ENCODE peak calls at places on chromosome 15, in nine cellular contexts. F is mammary epithelial cell; L is CD4-positive, alpha-beta T cell; S is HFFc6; P is K562; X is CD8-positive, alpha-beta T cell; D is transverse colon; U is neural progenitor cell; M is tibial artery. Z is an unnamed sample.

GRCh38 chr15:64004582-64004981 is 41.7 kb downstream of the DAPK2 start:
- DNase-seq in U (no peak), L (no peak), M (no peak), S (peak), F (peak), P (peak), X (no peak), D (peak), Z (no peak)

GRCh38 chr15:100861511-100861991 is 18.1 kb upstream of the ALDH1A3 start:
- DNase-seq in L (no peak), F (no peak), D (peak), M (no peak), U (peak), P (no peak), S (no peak), X (no peak), Z (no peak)

GRCh38 chr15:92612891-92613290 is 42.7 kb downstream of the FAM174B start:
- DNase-seq in U (no peak), F (no peak), L (no peak), S (no peak), D (no peak), P (no peak), M (peak), X (no peak), Z (no peak)

GRCh38 chr15:71082803-71083202 is 32.5 kb upstream of the THSD4 start:
- DNase-seq in L (no peak), X (no peak), U (no peak), F (no peak), D (no peak), S (no peak), M (peak), P (no peak), Z (no peak)

GRCh38 chr15:92666780-92667179 is 11.2 kb upstream of the FAM174B start:
- DNase-seq in X (no peak), P (no peak), D (peak), U (no peak), S (no peak), L (no peak), F (no peak), M (peak), Z (no peak)

GRCh38 chr15:32029409-32029861 is 880 bp upstream of the CHRNA7 start:
- DNase-seq in S (no peak), U (peak), D (peak), F (no peak), X (no peak), L (no peak), P (no peak), M (no peak), Z (peak)

GRCh38 chr15:23467110-23467600 is 20.1 kb upstream of the GOLGA6L2 start:
- DNase-seq in D (no peak), S (peak), F (peak), L (no peak), M (no peak), P (peak), X (no peak), U (peak), Z (no peak)

GRCh38 chr15:66085128-66085527 is 168.4 kb downstream of the MEGF11 start:
- DNase-seq in M (no peak), X (no peak), F (no peak), S (no peak), U (no peak), L (no peak), P (peak), D (no peak), Z (no peak)

GRCh38 chr15:62404194-62404985 is 239.3 kb upstream of the C2CD4B start:
- DNase-seq in U (no peak), X (no peak), F (no peak), L (no peak), M (no peak), P (no peak), D (no peak), S (no peak), Z (no peak)

GRCh38 chr15:70339551-70340517 is 242.1 kb upstream of the TLE3 start:
- DNase-seq in F (no peak), M (no peak), L (no peak), D (no peak), X (no peak), P (no peak), U (no peak), S (no peak), Z (no peak)

GRCh38 chr15:51114437-51115119 is 19.9 kb upstream of the TNFAIP8L3 start:
- DNase-seq in F (no peak), M (peak), D (no peak), U (no peak), L (no peak), S (no peak), P (no peak), X (no peak), Z (no peak)

GRCh38 chr15:33722673-33723015 is 245.7 kb upstream of the CHRM5 start:
- DNase-seq in X (no peak), L (no peak), P (no peak), S (no peak), U (no peak), D (no peak), M (no peak), F (no peak), Z (no peak)

GRCh38 chr15:98657721-98658120 is 9.4 kb downstream of the IGF1R start:
- DNase-seq in F (peak), M (no peak), X (no peak), P (no peak), L (no peak), U (no peak), D (no peak), S (peak), Z (no peak)

GRCh38 chr15:29455530-29455929 is 185.9 kb upstream of the NSMCE3 start:
- DNase-seq in S (no peak), U (no peak), X (no peak), P (no peak), L (no peak), F (no peak), D (no peak), M (no peak), Z (no peak)

GRCh38 chr15:71386448-71387236 is 271.4 kb downstream of the THSD4 start:
- DNase-seq in U (peak), P (peak), S (no peak), X (no peak), L (no peak), F (no peak), D (no peak), M (no peak), Z (no peak)

GRCh38 chr15:35038655-35039534 is 46.2 kb downstream of the NANOGP8 start:
- DNase-seq in P (no peak), D (no peak), L (no peak), X (no peak), F (peak), S (peak), U (no peak), M (no peak), Z (no peak)

GRCh38 chr15:97933589-97933988 is 26.9 kb upstream of the ARRDC4 start:
- DNase-seq in M (no peak), F (no peak), P (no peak), S (no peak), L (no peak), X (no peak), U (no peak), D (no peak), Z (no peak)

GRCh38 chr15:77025941-77026411 is 31.1 kb downstream of the PSTPIP1 start:
- DNase-seq in D (peak), L (no peak), F (no peak), S (no peak), P (no peak), U (no peak), M (peak), X (no peak), Z (no peak)

GRCh38 chr15:85854345-85855097 is 59.8 kb upstream of the KLHL25 start:
- DNase-seq in X (peak), P (peak), F (peak), S (peak), M (no peak), D (peak), L (peak), U (peak), Z (peak)

GRCh38 chr15:62816342-62817059 is 226.0 kb upstream of the TPM1 start:
- DNase-seq in L (no peak), S (no peak), M (no peak), U (no peak), F (no peak), X (no peak), D (no peak), P (no peak), Z (no peak)

GRCh38 chr15:57213783-57214366 is 162.4 kb upstream of the CGNL1 start:
- DNase-seq in X (no peak), L (no peak), F (peak), U (peak), M (no peak), S (peak), P (peak), D (no peak), Z (no peak)

GRCh38 chr15:90941038-90941437 is 6.0 kb downstream of the UNC45A start:
- DNase-seq in D (no peak), S (no peak), F (no peak), P (no peak), U (no peak), M (no peak), X (no peak), L (no peak), Z (no peak)

GRCh38 chr15:84942456-84942855 is 39.2 kb upstream of the PDE8A start:
- DNase-seq in L (no peak), F (no peak), M (no peak), P (no peak), X (no peak), D (no peak), U (no peak), S (no peak), Z (no peak)

GRCh38 chr15:96064351-96064756 is 266.1 kb upstream of the NR2F2 start:
- DNase-seq in X (no peak), M (no peak), D (no peak), U (no peak), P (no peak), S (peak), L (no peak), F (no peak), Z (no peak)

GRCh38 chr15:100602822-100603393 is 519 bp downstream of the ASB7 start:
- DNase-seq in P (peak), S (peak), L (peak), X (peak), D (peak), M (no peak), F (peak), U (peak), Z (no peak)

GRCh38 chr15:60115579-60116415 is 111.7 kb downstream of the FOXB1 start:
- DNase-seq in M (no peak), X (no peak), S (no peak), U (no peak), L (no peak), F (peak), P (no peak), D (no peak), Z (no peak)

GRCh38 chr15:22980189-22981136 is at the start of gene CYFIP1:
- DNase-seq in F (peak), D (peak), S (peak), X (no peak), L (no peak), P (peak), U (peak), M (peak), Z (peak)

GRCh38 chr15:80898040-80898439 is 91.6 kb downstream of the MESD start:
- DNase-seq in D (no peak), S (no peak), X (no peak), P (no peak), M (no peak), F (no peak), U (no peak), L (no peak), Z (no peak)

GRCh38 chr15:93235321-93235720 is 146.3 kb upstream of the RGMA start:
- DNase-seq in M (no peak), P (no peak), S (no peak), D (no peak), L (no peak), X (no peak), F (no peak), U (no peak), Z (no peak)

GRCh38 chr15:99053380-99054024 is 45.9 kb upstream of the PGPEP1L start:
- DNase-seq in S (no peak), D (no peak), X (no peak), L (no peak), F (no peak), U (no peak), M (no peak), P (no peak), Z (no peak)

GRCh38 chr15:40968290-40969085 is 15.2 kb downstream of the CHAC1 start:
- DNase-seq in F (no peak), L (no peak), S (no peak), M (no peak), X (no peak), D (no peak), P (no peak), U (peak), Z (no peak)

GRCh38 chr15:65981837-65982696 is 112.8 kb downstream of the RAB11A start:
- DNase-seq in P (peak), L (peak), U (peak), X (peak), F (peak), S (no peak), D (peak), M (no peak), Z (peak)

GRCh38 chr15:36325206-36325605 is 254.2 kb upstream of the CDIN1 start:
- DNase-seq in U (no peak), L (no peak), X (no peak), S (no peak), F (no peak), D (no peak), M (no peak), P (no peak), Z (no peak)
- TF ChIP-seq CTCF in U (no peak), L (no peak), X (no peak), S (no peak), F (no peak), D (no peak), M (no peak), P (no peak), Z (no peak)

GRCh38 chr15:89417206-89417725 is 79.1 kb downstream of the RHCG start:
- DNase-seq in U (no peak), L (no peak), S (no peak), M (no peak), P (no peak), D (no peak), X (no peak), F (no peak), Z (no peak)

GRCh38 chr15:89413877-89414276 is 79.3 kb upstream of the POLG start:
- DNase-seq in X (no peak), L (no peak), U (no peak), M (no peak), P (no peak), F (peak), S (no peak), D (no peak), Z (no peak)

GRCh38 chr15:89414571-89414970 is 79.9 kb upstream of the POLG start:
- DNase-seq in S (no peak), P (no peak), M (no peak), U (no peak), D (no peak), X (no peak), F (no peak), L (no peak), Z (no peak)

GRCh38 chr15:89419370-89419984 is 76.9 kb downstream of the RHCG start:
- DNase-seq in F (peak), X (no peak), D (no peak), L (no peak), P (peak), S (peak), U (peak), M (no peak), Z (peak)

GRCh38 chr15:89416339-89417183 is 79.8 kb downstream of the RHCG start:
- DNase-seq in L (peak), S (peak), U (peak), M (no peak), X (peak), F (peak), P (peak), D (peak), Z (peak)
- TF ChIP-seq CTCF in L (peak), S (peak), U (peak), M (peak), X (peak), F (peak), P (peak), D (peak), Z (peak)

DNA sequence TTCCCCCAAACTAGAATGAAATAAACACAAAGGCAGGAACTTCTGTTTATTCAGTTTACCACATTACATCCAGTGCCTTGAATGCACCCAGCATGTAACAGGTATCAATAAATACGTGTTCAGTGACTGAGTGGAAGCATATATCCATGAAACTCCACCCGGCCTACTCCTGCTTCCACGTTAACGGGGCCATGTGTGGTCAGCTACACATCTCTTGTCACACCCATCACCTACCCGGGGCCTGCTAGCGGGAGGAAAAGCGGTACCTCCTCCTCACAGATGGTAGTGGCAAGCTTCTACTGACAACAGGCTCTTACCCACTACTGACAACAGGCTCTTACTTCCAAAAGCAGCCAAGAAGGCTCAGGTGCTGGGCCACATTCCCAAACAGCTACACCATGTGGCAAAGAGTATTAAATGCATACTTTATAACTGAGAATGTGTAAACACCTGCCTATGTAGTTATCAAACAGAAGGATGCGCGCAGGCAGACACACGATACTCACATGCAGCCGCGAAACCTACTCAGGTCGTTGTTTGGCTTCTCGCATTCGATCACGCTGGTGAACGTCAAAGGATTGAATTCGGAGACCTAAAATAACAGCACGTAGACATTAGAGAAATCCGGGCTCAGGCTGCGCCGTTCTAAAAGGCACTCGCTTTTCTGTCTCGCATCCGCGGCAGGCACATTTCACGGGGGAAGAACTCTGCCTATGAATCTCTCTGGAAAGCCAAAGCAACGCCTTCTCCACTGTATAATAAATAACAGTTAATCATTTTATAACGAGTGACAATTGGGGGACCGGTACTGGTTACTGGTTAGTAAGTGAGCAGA is 127.4 kb downstream of the ATP10A start:
- DNase-seq in M (no peak), D (no peak), L (no peak), X (no peak), F (no peak), U (no peak), S (no peak), P (no peak), Z (no peak)
- TF ChIP-seq CTCF in M (no peak), D (no peak), L (no peak), X (no peak), F (no peak), U (peak), S (no peak), P (no peak), Z (no peak)

DNA sequence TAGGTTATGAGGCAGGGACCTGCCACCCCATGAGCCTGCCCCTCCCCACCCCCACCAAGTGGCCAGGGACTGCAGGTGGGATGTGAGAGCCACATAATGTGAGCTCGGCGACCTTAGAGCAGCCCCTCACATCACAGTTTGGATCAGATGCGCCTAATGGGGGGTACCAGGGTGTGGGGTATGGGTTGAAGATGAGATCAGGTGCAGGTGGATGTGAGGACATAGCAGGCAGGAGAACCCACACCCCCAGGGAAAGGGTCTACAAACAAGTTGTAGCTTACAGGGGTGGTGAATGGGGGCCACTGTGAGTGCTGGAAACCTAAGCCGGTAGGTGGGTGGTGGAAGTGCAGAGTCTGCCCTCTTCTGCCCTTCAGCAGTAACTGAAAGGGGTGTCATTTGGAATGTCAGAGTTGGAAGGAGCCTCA is 94.0 kb downstream of the CORO2B start:
- DNase-seq in F (no peak), D (no peak), S (no peak), P (no peak), X (no peak), M (peak), U (peak), L (no peak), Z (no peak)
- TF ChIP-seq CTCF in F (peak), D (no peak), S (peak), P (no peak), X (no peak), M (no peak), U (peak), L (no peak), Z (peak)

DNA sequence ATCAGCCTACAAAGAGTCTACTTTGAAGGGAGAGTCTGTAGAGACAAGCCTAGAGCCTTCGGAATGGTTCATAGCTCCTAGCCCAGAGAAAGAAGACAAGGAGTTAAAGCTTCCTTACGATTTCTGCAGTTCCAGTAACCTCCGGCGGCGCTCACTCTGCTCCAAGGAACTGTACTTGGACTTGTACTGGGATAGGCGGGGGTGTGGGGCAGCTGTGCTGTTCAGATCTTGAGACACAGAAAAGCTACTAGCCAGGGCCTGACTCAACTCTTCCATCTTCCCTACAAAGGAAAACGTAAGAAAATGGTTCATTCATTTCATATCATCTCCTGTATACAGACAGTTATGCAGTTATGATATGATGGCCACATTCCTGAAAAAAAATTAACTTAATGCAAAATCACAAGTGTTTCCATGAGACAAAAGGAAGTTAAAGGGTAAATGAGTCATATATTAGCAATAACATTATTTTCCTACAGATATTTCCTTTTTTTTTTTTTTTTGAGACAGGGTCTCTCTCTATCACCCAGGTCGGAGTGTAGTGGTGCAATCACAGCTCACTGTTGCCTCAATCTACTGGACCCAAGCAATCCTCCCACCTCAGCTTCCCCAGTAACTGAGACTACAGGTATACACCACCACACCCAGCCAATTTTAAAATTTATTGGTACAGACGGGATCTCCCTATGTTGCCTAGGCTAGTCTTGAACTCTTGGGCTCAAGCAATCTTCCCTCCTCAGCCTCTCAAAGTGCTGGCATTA is 4.6 kb downstream of the SNUPN start:
- DNase-seq in F (peak), U (no peak), S (peak), L (no peak), X (no peak), M (peak), P (no peak), D (peak), Z (no peak)
- TF ChIP-seq CTCF in F (peak), U (no peak), S (peak), L (no peak), X (no peak), M (peak), P (no peak), D (no peak), Z (no peak)

GRCh38 chr15:37289109-37289765 is 188.9 kb upstream of the MEIS2 start:
- DNase-seq in M (no peak), F (peak), D (no peak), P (no peak), U (peak), X (no peak), L (no peak), S (peak), Z (no peak)
- TF ChIP-seq CTCF in M (no peak), F (no peak), D (no peak), P (no peak), U (peak), X (no peak), L (no peak), S (peak), Z (peak)

GRCh38 chr15:88258021-88258641 is 1.6 kb upstream of the NTRK3 start:
- DNase-seq in D (no peak), S (no peak), L (no peak), M (peak), F (no peak), X (no peak), U (peak), P (peak), Z (no peak)
- TF ChIP-seq CTCF in D (no peak), S (peak), L (no peak), M (peak), F (peak), X (no peak), U (peak), P (peak), Z (peak)

DNA sequence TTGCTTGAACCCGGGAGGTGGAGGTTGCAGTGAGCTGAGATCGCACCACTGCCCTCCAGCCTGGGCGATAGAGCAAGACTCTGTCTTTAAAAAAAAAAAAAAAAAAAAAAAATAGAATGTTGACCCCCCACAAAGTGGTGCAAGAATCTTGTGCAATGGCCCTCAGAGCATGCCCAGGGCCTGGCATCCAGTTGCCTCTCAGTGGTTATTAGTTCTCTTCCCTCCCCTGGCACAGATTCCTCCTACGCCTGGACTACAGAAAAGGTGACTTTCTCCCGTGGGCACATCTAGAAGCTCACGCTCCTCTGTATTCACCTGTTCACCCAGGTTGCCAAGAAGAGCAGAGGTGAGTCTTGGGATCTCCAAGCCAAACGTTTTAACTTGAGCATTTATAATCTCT is 36.7 kb downstream of the ACSBG1 start:
- DNase-seq in M (no peak), S (no peak), P (no peak), F (no peak), L (no peak), D (no peak), X (no peak), U (no peak), Z (no peak)
- TF ChIP-seq CTCF in M (no peak), S (no peak), P (no peak), F (no peak), L (no peak), D (no peak), X (no peak), U (no peak), Z (no peak)